ENCODE peak calls at places on chromosomes 12 and 14, in eight cellular contexts. One of them, this sample, is unnamed.
A peak's percentile ranks its signal among the peaks of the same experiment; 100 is the strongest.

GRCh38 chr14:93015039-93015438 is 92.1 kb downstream of the CHGA start:
- DNase-seq in Right ventricle myocardium inferior: no peak
- DNase-seq in hypothalamus: no peak
- DNase-seq in SW 1271: no peak
- DNase-seq in stimulated activated CD4-positive, alpha-beta T cell treated with anti-CD3 and anti-CD28 coated beads, TNF-alpha, amount 100 ng/mL, for 24 hours: no peak
- DNase-seq in activated naive CD8-positive, alpha-beta T cell treated with anti-CD3 and anti-CD28 coated beads, Interleukin-2, amount 50 U/mL, for 24 hours: no peak
- DNase-seq in activated T-helper 1 cell treated with Interleukin-2 at 50 U/mL for 16 hours: no peak
- DNase-seq in NCI-H774: no peak
- DNase-seq in this sample: no peak

GRCh38 chr14:69625299-69626131 is 14.1 kb downstream of the SUSD6 start:
- DNase-seq in hypothalamus: no peak
- DNase-seq in SW 1271: no peak
- DNase-seq in NCI-H774: no peak
- DNase-seq in stimulated activated CD4-positive, alpha-beta T cell treated with anti-CD3 and anti-CD28 coated beads, TNF-alpha, amount 100 ng/mL, for 24 hours: peak; percentile 46
- DNase-seq in Right ventricle myocardium inferior: peak; percentile 81
- DNase-seq in activated naive CD8-positive, alpha-beta T cell treated with anti-CD3 and anti-CD28 coated beads, Interleukin-2, amount 50 U/mL, for 24 hours: peak; percentile 78
- DNase-seq in activated T-helper 1 cell treated with Interleukin-2 at 50 U/mL for 16 hours: peak; percentile 52
- DNase-seq in this sample: peak; percentile 61

GRCh38 chr14:33934043-33934750 is 16.7 kb downstream of the EGLN3 start:
- DNase-seq in Right ventricle myocardium inferior: no peak
- DNase-seq in SW 1271: no peak
- DNase-seq in stimulated activated CD4-positive, alpha-beta T cell treated with anti-CD3 and anti-CD28 coated beads, TNF-alpha, amount 100 ng/mL, for 24 hours: no peak
- DNase-seq in NCI-H774: no peak
- DNase-seq in activated naive CD8-positive, alpha-beta T cell treated with anti-CD3 and anti-CD28 coated beads, Interleukin-2, amount 50 U/mL, for 24 hours: no peak
- DNase-seq in hypothalamus: no peak
- DNase-seq in activated T-helper 1 cell treated with Interleukin-2 at 50 U/mL for 16 hours: no peak
- DNase-seq in this sample: no peak

GRCh38 chr14:33618361-33619095 is 332.3 kb downstream of the EGLN3 start:
- DNase-seq in NCI-H774: no peak
- DNase-seq in stimulated activated CD4-positive, alpha-beta T cell treated with anti-CD3 and anti-CD28 coated beads, TNF-alpha, amount 100 ng/mL, for 24 hours: no peak
- DNase-seq in activated naive CD8-positive, alpha-beta T cell treated with anti-CD3 and anti-CD28 coated beads, Interleukin-2, amount 50 U/mL, for 24 hours: no peak
- DNase-seq in activated T-helper 1 cell treated with Interleukin-2 at 50 U/mL for 16 hours: no peak
- DNase-seq in hypothalamus: no peak
- DNase-seq in SW 1271: no peak
- DNase-seq in Right ventricle myocardium inferior: no peak
- DNase-seq in this sample: peak; percentile 62

GRCh38 chr12:254039-254438 is 8.6 kb downstream of the SLC6A13 start:
- DNase-seq in NCI-H774: no peak
- DNase-seq in Right ventricle myocardium inferior: no peak
- DNase-seq in activated naive CD8-positive, alpha-beta T cell treated with anti-CD3 and anti-CD28 coated beads, Interleukin-2, amount 50 U/mL, for 24 hours: no peak
- DNase-seq in stimulated activated CD4-positive, alpha-beta T cell treated with anti-CD3 and anti-CD28 coated beads, TNF-alpha, amount 100 ng/mL, for 24 hours: no peak
- DNase-seq in activated T-helper 1 cell treated with Interleukin-2 at 50 U/mL for 16 hours: no peak
- DNase-seq in SW 1271: no peak
- DNase-seq in hypothalamus: no peak
- DNase-seq in this sample: no peak

GRCh38 chr12:121652767-121653497 is 16.5 kb downstream of the MORN3 start:
- DNase-seq in Right ventricle myocardium inferior: no peak
- DNase-seq in stimulated activated CD4-positive, alpha-beta T cell treated with anti-CD3 and anti-CD28 coated beads, TNF-alpha, amount 100 ng/mL, for 24 hours: no peak
- DNase-seq in activated naive CD8-positive, alpha-beta T cell treated with anti-CD3 and anti-CD28 coated beads, Interleukin-2, amount 50 U/mL, for 24 hours: no peak
- DNase-seq in activated T-helper 1 cell treated with Interleukin-2 at 50 U/mL for 16 hours: no peak
- DNase-seq in NCI-H774: no peak
- DNase-seq in hypothalamus: no peak
- DNase-seq in SW 1271: no peak
- DNase-seq in this sample: no peak

GRCh38 chr14:102982852-102983470 is 60.5 kb downstream of the AMN start:
- DNase-seq in SW 1271: no peak
- DNase-seq in Right ventricle myocardium inferior: no peak
- DNase-seq in activated naive CD8-positive, alpha-beta T cell treated with anti-CD3 and anti-CD28 coated beads, Interleukin-2, amount 50 U/mL, for 24 hours: no peak
- DNase-seq in NCI-H774: no peak
- DNase-seq in activated T-helper 1 cell treated with Interleukin-2 at 50 U/mL for 16 hours: no peak
- DNase-seq in stimulated activated CD4-positive, alpha-beta T cell treated with anti-CD3 and anti-CD28 coated beads, TNF-alpha, amount 100 ng/mL, for 24 hours: no peak
- DNase-seq in hypothalamus: no peak
- DNase-seq in this sample: no peak

GRCh38 chr12:70628701-70629480 is 8.3 kb downstream of the PTPRB start:
- DNase-seq in stimulated activated CD4-positive, alpha-beta T cell treated with anti-CD3 and anti-CD28 coated beads, TNF-alpha, amount 100 ng/mL, for 24 hours: no peak
- DNase-seq in Right ventricle myocardium inferior: no peak
- DNase-seq in activated naive CD8-positive, alpha-beta T cell treated with anti-CD3 and anti-CD28 coated beads, Interleukin-2, amount 50 U/mL, for 24 hours: no peak
- DNase-seq in SW 1271: no peak
- DNase-seq in activated T-helper 1 cell treated with Interleukin-2 at 50 U/mL for 16 hours: no peak
- DNase-seq in NCI-H774: no peak
- DNase-seq in hypothalamus: no peak
- DNase-seq in this sample: no peak

GRCh38 chr12:26028953-26029740 is 70.7 kb downstream of the RASSF8 start:
- DNase-seq in stimulated activated CD4-positive, alpha-beta T cell treated with anti-CD3 and anti-CD28 coated beads, TNF-alpha, amount 100 ng/mL, for 24 hours: no peak
- DNase-seq in activated naive CD8-positive, alpha-beta T cell treated with anti-CD3 and anti-CD28 coated beads, Interleukin-2, amount 50 U/mL, for 24 hours: peak; percentile 22
- DNase-seq in hypothalamus: no peak
- DNase-seq in activated T-helper 1 cell treated with Interleukin-2 at 50 U/mL for 16 hours: no peak
- DNase-seq in SW 1271: peak; percentile 66
- DNase-seq in Right ventricle myocardium inferior: no peak
- DNase-seq in NCI-H774: peak; percentile 26
- DNase-seq in this sample: no peak

GRCh38 chr14:97924922-97925613 is 1127.9 kb downstream of the VRK1 start:
- DNase-seq in NCI-H774: no peak
- DNase-seq in SW 1271: no peak
- DNase-seq in Right ventricle myocardium inferior: no peak
- DNase-seq in activated T-helper 1 cell treated with Interleukin-2 at 50 U/mL for 16 hours: no peak
- DNase-seq in hypothalamus: no peak
- DNase-seq in activated naive CD8-positive, alpha-beta T cell treated with anti-CD3 and anti-CD28 coated beads, Interleukin-2, amount 50 U/mL, for 24 hours: no peak
- DNase-seq in stimulated activated CD4-positive, alpha-beta T cell treated with anti-CD3 and anti-CD28 coated beads, TNF-alpha, amount 100 ng/mL, for 24 hours: no peak
- DNase-seq in this sample: no peak

GRCh38 chr12:6276936-6277615 is 33.4 kb upstream of the PLEKHG6 start:
- DNase-seq in stimulated activated CD4-positive, alpha-beta T cell treated with anti-CD3 and anti-CD28 coated beads, TNF-alpha, amount 100 ng/mL, for 24 hours: no peak
- DNase-seq in activated T-helper 1 cell treated with Interleukin-2 at 50 U/mL for 16 hours: no peak
- DNase-seq in activated naive CD8-positive, alpha-beta T cell treated with anti-CD3 and anti-CD28 coated beads, Interleukin-2, amount 50 U/mL, for 24 hours: no peak
- DNase-seq in hypothalamus: no peak
- DNase-seq in Right ventricle myocardium inferior: no peak
- DNase-seq in NCI-H774: no peak
- DNase-seq in SW 1271: peak; percentile 62
- DNase-seq in this sample: no peak

GRCh38 chr14:79861111-79861510 is 350.2 kb downstream of the DIO2 start:
- DNase-seq in hypothalamus: no peak
- DNase-seq in NCI-H774: no peak
- DNase-seq in activated T-helper 1 cell treated with Interleukin-2 at 50 U/mL for 16 hours: no peak
- DNase-seq in Right ventricle myocardium inferior: no peak
- DNase-seq in stimulated activated CD4-positive, alpha-beta T cell treated with anti-CD3 and anti-CD28 coated beads, TNF-alpha, amount 100 ng/mL, for 24 hours: no peak
- DNase-seq in SW 1271: no peak
- DNase-seq in activated naive CD8-positive, alpha-beta T cell treated with anti-CD3 and anti-CD28 coated beads, Interleukin-2, amount 50 U/mL, for 24 hours: no peak
- DNase-seq in this sample: no peak

GRCh38 chr14:101776315-101776714 is 14.8 kb downstream of the PPP2R5C start:
- DNase-seq in Right ventricle myocardium inferior: no peak
- DNase-seq in NCI-H774: no peak
- DNase-seq in hypothalamus: no peak
- DNase-seq in stimulated activated CD4-positive, alpha-beta T cell treated with anti-CD3 and anti-CD28 coated beads, TNF-alpha, amount 100 ng/mL, for 24 hours: no peak
- DNase-seq in activated naive CD8-positive, alpha-beta T cell treated with anti-CD3 and anti-CD28 coated beads, Interleukin-2, amount 50 U/mL, for 24 hours: no peak
- DNase-seq in activated T-helper 1 cell treated with Interleukin-2 at 50 U/mL for 16 hours: no peak
- DNase-seq in SW 1271: no peak
- DNase-seq in this sample: no peak

GRCh38 chr12:66776974-66777373 is 98.1 kb upstream of the GRIP1 start:
- DNase-seq in activated naive CD8-positive, alpha-beta T cell treated with anti-CD3 and anti-CD28 coated beads, Interleukin-2, amount 50 U/mL, for 24 hours: peak; percentile 60
- DNase-seq in SW 1271: no peak
- DNase-seq in NCI-H774: no peak
- DNase-seq in activated T-helper 1 cell treated with Interleukin-2 at 50 U/mL for 16 hours: no peak
- DNase-seq in hypothalamus: no peak
- DNase-seq in stimulated activated CD4-positive, alpha-beta T cell treated with anti-CD3 and anti-CD28 coated beads, TNF-alpha, amount 100 ng/mL, for 24 hours: no peak
- DNase-seq in Right ventricle myocardium inferior: no peak
- DNase-seq in this sample: no peak

GRCh38 chr12:91877022-91877421 is 268.6 kb downstream of the BTG1 start:
- DNase-seq in hypothalamus: no peak
- DNase-seq in SW 1271: no peak
- DNase-seq in activated T-helper 1 cell treated with Interleukin-2 at 50 U/mL for 16 hours: peak; percentile 70
- DNase-seq in activated naive CD8-positive, alpha-beta T cell treated with anti-CD3 and anti-CD28 coated beads, Interleukin-2, amount 50 U/mL, for 24 hours: peak; percentile 71
- DNase-seq in Right ventricle myocardium inferior: peak; percentile 66
- DNase-seq in NCI-H774: peak; percentile 32
- DNase-seq in stimulated activated CD4-positive, alpha-beta T cell treated with anti-CD3 and anti-CD28 coated beads, TNF-alpha, amount 100 ng/mL, for 24 hours: peak; percentile 57
- DNase-seq in this sample: peak; percentile 18

GRCh38 chr14:21063479-21063878 is 5.9 kb downstream of the RNASE8 start:
- DNase-seq in activated naive CD8-positive, alpha-beta T cell treated with anti-CD3 and anti-CD28 coated beads, Interleukin-2, amount 50 U/mL, for 24 hours: no peak
- DNase-seq in SW 1271: no peak
- DNase-seq in hypothalamus: no peak
- DNase-seq in NCI-H774: no peak
- DNase-seq in activated T-helper 1 cell treated with Interleukin-2 at 50 U/mL for 16 hours: no peak
- DNase-seq in stimulated activated CD4-positive, alpha-beta T cell treated with anti-CD3 and anti-CD28 coated beads, TNF-alpha, amount 100 ng/mL, for 24 hours: no peak
- DNase-seq in Right ventricle myocardium inferior: no peak
- DNase-seq in this sample: peak; percentile 81

GRCh38 chr14:102776761-102777710 is at the start of gene TRAF3:
- DNase-seq in activated T-helper 1 cell treated with Interleukin-2 at 50 U/mL for 16 hours: peak; percentile 86
- DNase-seq in Right ventricle myocardium inferior: peak; percentile 90
- DNase-seq in stimulated activated CD4-positive, alpha-beta T cell treated with anti-CD3 and anti-CD28 coated beads, TNF-alpha, amount 100 ng/mL, for 24 hours: peak; percentile 77
- DNase-seq in activated naive CD8-positive, alpha-beta T cell treated with anti-CD3 and anti-CD28 coated beads, Interleukin-2, amount 50 U/mL, for 24 hours: peak; percentile 83
- DNase-seq in NCI-H774: peak; percentile 18
- DNase-seq in hypothalamus: no peak
- DNase-seq in SW 1271: peak; percentile 22
- DNase-seq in this sample: peak; percentile 47

GRCh38 chr12:32098112-32098511 is 8.5 kb upstream of the BICD1 start:
- DNase-seq in Right ventricle myocardium inferior: no peak
- DNase-seq in SW 1271: no peak
- DNase-seq in activated naive CD8-positive, alpha-beta T cell treated with anti-CD3 and anti-CD28 coated beads, Interleukin-2, amount 50 U/mL, for 24 hours: no peak
- DNase-seq in stimulated activated CD4-positive, alpha-beta T cell treated with anti-CD3 and anti-CD28 coated beads, TNF-alpha, amount 100 ng/mL, for 24 hours: no peak
- DNase-seq in NCI-H774: no peak
- DNase-seq in activated T-helper 1 cell treated with Interleukin-2 at 50 U/mL for 16 hours: no peak
- DNase-seq in hypothalamus: no peak
- DNase-seq in this sample: no peak

GRCh38 chr12:116121453-116121871 is 156.0 kb downstream of the MED13L start:
- DNase-seq in NCI-H774: no peak
- DNase-seq in Right ventricle myocardium inferior: no peak
- DNase-seq in stimulated activated CD4-positive, alpha-beta T cell treated with anti-CD3 and anti-CD28 coated beads, TNF-alpha, amount 100 ng/mL, for 24 hours: no peak
- DNase-seq in SW 1271: no peak
- DNase-seq in activated T-helper 1 cell treated with Interleukin-2 at 50 U/mL for 16 hours: no peak
- DNase-seq in hypothalamus: no peak
- DNase-seq in activated naive CD8-positive, alpha-beta T cell treated with anti-CD3 and anti-CD28 coated beads, Interleukin-2, amount 50 U/mL, for 24 hours: no peak
- DNase-seq in this sample: peak; percentile 37